ENCODE peak calls at places on chromosome 13, in eight cellular contexts. One of them, this sample, is unnamed. For H3K4me1, the result is how much of the 10 kb centered on the place peaks cover.

GRCh38 chr13:33110713-33111413 is 94.6 kb downstream of the KL start:
- DNase-seq in tibial nerve: peak
- DNase-seq in K562: no peak
- DNase-seq in body of pancreas: no peak
- DNase-seq in Peyer's patch: peak
- DNase-seq in IMR-90: peak
- DNase-seq in H1: no peak
- DNase-seq in adrenal gland: peak
- DNase-seq in this sample: peak

GRCh38 chr13:40781717-40782116 is 7.7 kb upstream of the SLC25A15 start:
- DNase-seq in tibial nerve: no peak
- DNase-seq in K562: no peak
- DNase-seq in body of pancreas: no peak
- DNase-seq in Peyer's patch: no peak
- DNase-seq in IMR-90: no peak
- DNase-seq in H1: no peak
- DNase-seq in adrenal gland: no peak
- DNase-seq in this sample: no peak

GRCh38 chr13:91142572-91142971 is 204.9 kb upstream of the MIR17HG start:
- DNase-seq in tibial nerve: no peak
- DNase-seq in K562: no peak
- DNase-seq in body of pancreas: peak
- DNase-seq in Peyer's patch: no peak
- DNase-seq in IMR-90: peak
- DNase-seq in H1: no peak
- DNase-seq in adrenal gland: no peak
- DNase-seq in this sample: no peak

GRCh38 chr13:96994030-96994848 is at the start of gene OXGR1:
- DNase-seq in tibial nerve: no peak
- DNase-seq in K562: peak
- DNase-seq in body of pancreas: peak
- DNase-seq in Peyer's patch: no peak
- DNase-seq in IMR-90: no peak
- DNase-seq in H1: no peak
- DNase-seq in adrenal gland: no peak
- DNase-seq in this sample: no peak

GRCh38 chr13:35824395-35824794 is 306.8 kb downstream of the DCLK1 start:
- DNase-seq in tibial nerve: no peak
- DNase-seq in K562: no peak
- DNase-seq in body of pancreas: no peak
- DNase-seq in Peyer's patch: no peak
- DNase-seq in IMR-90: no peak
- DNase-seq in H1: no peak
- DNase-seq in adrenal gland: no peak
- DNase-seq in this sample: no peak

GRCh38 chr13:36736119-36736726 is 62.4 kb downstream of the SERTM1 start:
- DNase-seq in tibial nerve: peak
- DNase-seq in K562: peak
- DNase-seq in body of pancreas: peak
- DNase-seq in Peyer's patch: peak
- DNase-seq in IMR-90: peak
- DNase-seq in H1: no peak
- DNase-seq in adrenal gland: peak
- DNase-seq in this sample: peak

GRCh38 chr13:101649490-101650126 is 197.1 kb downstream of the ITGBL1 start:
- DNase-seq in tibial nerve: peak
- DNase-seq in K562: no peak
- DNase-seq in body of pancreas: no peak
- DNase-seq in Peyer's patch: no peak
- DNase-seq in IMR-90: peak
- DNase-seq in H1: no peak
- DNase-seq in adrenal gland: no peak
- DNase-seq in this sample: no peak

GRCh38 chr13:39269411-39269810 is 231.2 kb downstream of the NHLRC3 start:
- DNase-seq in tibial nerve: no peak
- DNase-seq in K562: no peak
- DNase-seq in body of pancreas: no peak
- DNase-seq in Peyer's patch: no peak
- DNase-seq in IMR-90: no peak
- DNase-seq in H1: no peak
- DNase-seq in adrenal gland: no peak
- DNase-seq in this sample: no peak

GRCh38 chr13:79709526-79709925 is 228.6 kb downstream of the NDFIP2 start:
- DNase-seq in tibial nerve: no peak
- DNase-seq in K562: no peak
- DNase-seq in body of pancreas: no peak
- DNase-seq in Peyer's patch: no peak
- DNase-seq in IMR-90: peak
- DNase-seq in H1: no peak
- DNase-seq in adrenal gland: no peak
- DNase-seq in this sample: no peak

GRCh38 chr13:97445504-97446187 is 11.7 kb downstream of the RAP2A start:
- DNase-seq in tibial nerve: no peak
- DNase-seq in K562: no peak
- DNase-seq in body of pancreas: no peak
- DNase-seq in Peyer's patch: no peak
- DNase-seq in IMR-90: no peak
- DNase-seq in H1: no peak
- DNase-seq in adrenal gland: no peak
- DNase-seq in this sample: no peak

GRCh38 chr13:80109313-80109712 is 231.6 kb downstream of the SPRY2 start:
- DNase-seq in tibial nerve: no peak
- DNase-seq in K562: no peak
- DNase-seq in body of pancreas: no peak
- DNase-seq in Peyer's patch: no peak
- DNase-seq in IMR-90: no peak
- DNase-seq in H1: no peak
- DNase-seq in adrenal gland: no peak
- DNase-seq in this sample: no peak

GRCh38 chr13:102191951-102192461 is 209.8 kb downstream of the FGF14 start:
- DNase-seq in tibial nerve: no peak
- DNase-seq in K562: no peak
- DNase-seq in body of pancreas: no peak
- DNase-seq in Peyer's patch: no peak
- DNase-seq in IMR-90: peak
- DNase-seq in H1: no peak
- DNase-seq in adrenal gland: peak
- DNase-seq in this sample: no peak

GRCh38 chr13:97257800-97258799 is 36.0 kb downstream of the MBNL2 start:
- DNase-seq in tibial nerve: peak
- DNase-seq in K562: peak
- DNase-seq in body of pancreas: peak
- DNase-seq in Peyer's patch: no peak
- DNase-seq in IMR-90: peak
- DNase-seq in H1: no peak
- DNase-seq in adrenal gland: peak
- DNase-seq in this sample: no peak

GRCh38 chr13:114134944-114135610 is 2.7 kb upstream of the RASA3 start:
- DNase-seq in tibial nerve: no peak
- DNase-seq in K562: no peak
- DNase-seq in body of pancreas: peak
- DNase-seq in Peyer's patch: no peak
- DNase-seq in IMR-90: no peak
- DNase-seq in H1: no peak
- DNase-seq in adrenal gland: no peak
- DNase-seq in this sample: no peak

GRCh38 chr13:97121894-97122293 is 100.2 kb upstream of the MBNL2 start:
- DNase-seq in tibial nerve: no peak
- DNase-seq in K562: no peak
- DNase-seq in body of pancreas: no peak
- DNase-seq in Peyer's patch: no peak
- DNase-seq in IMR-90: peak
- DNase-seq in H1: no peak
- DNase-seq in adrenal gland: no peak
- DNase-seq in this sample: no peak

GRCh38 chr13:110518571-110518970 is 43.0 kb downstream of the RAB20 start:
- DNase-seq in tibial nerve: no peak
- DNase-seq in K562: peak
- DNase-seq in body of pancreas: no peak
- DNase-seq in Peyer's patch: no peak
- DNase-seq in IMR-90: no peak
- DNase-seq in H1: no peak
- DNase-seq in adrenal gland: no peak
- DNase-seq in this sample: no peak

GRCh38 chr13:35724480-35724879 is 248.0 kb upstream of the MAB21L1 start:
- DNase-seq in tibial nerve: no peak
- DNase-seq in K562: no peak
- DNase-seq in body of pancreas: no peak
- DNase-seq in Peyer's patch: no peak
- DNase-seq in IMR-90: no peak
- DNase-seq in H1: no peak
- DNase-seq in adrenal gland: no peak
- DNase-seq in this sample: no peak

GRCh38 chr13:101300531-101300930 is 115.8 kb downstream of the NALCN start:
- DNase-seq in tibial nerve: no peak
- DNase-seq in K562: no peak
- DNase-seq in body of pancreas: no peak
- DNase-seq in Peyer's patch: no peak
- DNase-seq in IMR-90: no peak
- DNase-seq in H1: no peak
- DNase-seq in adrenal gland: no peak
- DNase-seq in this sample: no peak

GRCh38 chr13:101714195-101714594 is 261.7 kb downstream of the ITGBL1 start:
- DNase-seq in tibial nerve: no peak
- DNase-seq in K562: no peak
- DNase-seq in body of pancreas: no peak
- DNase-seq in Peyer's patch: no peak
- DNase-seq in IMR-90: no peak
- DNase-seq in H1: no peak
- DNase-seq in adrenal gland: no peak
- DNase-seq in this sample: no peak

GRCh38 chr13:50073340-50073739 is 58.1 kb downstream of the KCNRG start:
- DNase-seq in tibial nerve: no peak
- DNase-seq in K562: no peak
- DNase-seq in body of pancreas: no peak
- DNase-seq in Peyer's patch: no peak
- DNase-seq in IMR-90: no peak
- DNase-seq in H1: no peak
- DNase-seq in adrenal gland: no peak
- DNase-seq in this sample: no peak
- H3K4me1 ChIP-seq in tibial nerve: under half
- H3K4me1 ChIP-seq in K562: under half
- H3K4me1 ChIP-seq in body of pancreas: under half
- H3K4me1 ChIP-seq in Peyer's patch: under half
- H3K4me1 ChIP-seq in IMR-90: under half
- H3K4me1 ChIP-seq in H1: under half
- H3K4me1 ChIP-seq in adrenal gland: half or more
- H3K4me1 ChIP-seq in this sample: under half

GRCh38 chr13:30905932-30906383 is at the start of gene MEDAG:
- DNase-seq in tibial nerve: peak
- DNase-seq in K562: no peak
- DNase-seq in body of pancreas: peak
- DNase-seq in Peyer's patch: no peak
- DNase-seq in IMR-90: peak
- DNase-seq in H1: no peak
- DNase-seq in adrenal gland: peak
- DNase-seq in this sample: peak
- TF ChIP-seq POLR2A in tibial nerve: peak
- TF ChIP-seq POLR2A in K562: no peak
- TF ChIP-seq POLR2A in body of pancreas: no peak
- TF ChIP-seq POLR2A in Peyer's patch: no peak
- TF ChIP-seq POLR2A in IMR-90: no peak
- TF ChIP-seq POLR2A in H1: no peak
- TF ChIP-seq POLR2A in adrenal gland: no peak
- TF ChIP-seq POLR2A in this sample: no peak

DNA sequence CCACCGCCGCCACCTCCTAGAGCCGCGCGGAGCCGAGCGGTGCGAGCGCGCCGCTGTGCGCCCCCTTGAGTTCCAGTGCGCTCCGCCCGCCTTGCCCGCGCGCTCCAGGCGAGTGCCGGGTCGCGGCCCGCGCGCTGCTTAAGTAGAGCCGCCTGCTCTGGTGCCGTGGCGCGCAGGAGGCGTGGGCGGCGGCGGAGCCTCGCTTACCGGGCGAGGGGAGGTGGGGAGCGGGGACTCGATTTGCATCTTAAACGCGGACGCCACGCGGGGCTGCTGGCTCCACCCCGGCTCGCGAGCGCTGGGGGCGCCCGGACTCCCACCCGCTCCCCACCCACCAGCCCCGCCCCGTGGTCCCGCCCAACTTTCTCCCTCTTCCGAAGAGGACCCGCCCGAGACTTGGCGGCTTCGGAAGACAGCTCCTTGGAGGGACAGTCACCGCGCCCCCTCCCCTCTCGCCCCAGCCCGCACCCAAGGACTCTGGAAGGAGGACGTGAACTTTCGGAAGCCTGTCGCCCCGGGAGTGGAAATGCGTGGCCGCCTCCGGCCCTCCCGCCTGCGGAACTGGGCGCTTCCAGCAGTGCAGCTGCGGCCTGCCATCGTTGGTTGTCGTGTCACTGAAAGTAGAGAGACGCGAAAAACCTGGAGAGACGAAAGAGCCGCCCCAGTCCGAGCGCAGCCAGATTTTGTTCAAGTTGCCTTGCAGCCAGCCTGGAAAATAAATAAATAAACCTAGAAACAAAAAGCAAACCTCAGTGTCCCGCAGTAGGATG is at the start of gene KCTD12:
- DNase-seq in tibial nerve: peak
- DNase-seq in K562: peak
- DNase-seq in body of pancreas: peak
- DNase-seq in Peyer's patch: peak
- DNase-seq in IMR-90: peak
- DNase-seq in H1: peak
- DNase-seq in adrenal gland: peak
- DNase-seq in this sample: peak
- H3K4me1 ChIP-seq in tibial nerve: under half
- H3K4me1 ChIP-seq in K562: under half
- H3K4me1 ChIP-seq in body of pancreas: under half
- H3K4me1 ChIP-seq in Peyer's patch: under half
- H3K4me1 ChIP-seq in IMR-90: under half
- H3K4me1 ChIP-seq in H1: under half
- H3K4me1 ChIP-seq in adrenal gland: under half
- H3K4me1 ChIP-seq in this sample: under half

GRCh38 chr13:95122063-95122462 is 179.2 kb downstream of the ABCC4 start:
- DNase-seq in tibial nerve: no peak
- DNase-seq in K562: no peak
- DNase-seq in body of pancreas: no peak
- DNase-seq in Peyer's patch: no peak
- DNase-seq in IMR-90: peak
- DNase-seq in H1: no peak
- DNase-seq in adrenal gland: no peak
- DNase-seq in this sample: no peak

GRCh38 chr13:95123726-95124125 is 177.5 kb downstream of the ABCC4 start:
- DNase-seq in tibial nerve: no peak
- DNase-seq in K562: no peak
- DNase-seq in body of pancreas: no peak
- DNase-seq in Peyer's patch: no peak
- DNase-seq in IMR-90: no peak
- DNase-seq in H1: no peak
- DNase-seq in adrenal gland: no peak
- DNase-seq in this sample: no peak

GRCh38 chr13:95128045-95128643 is 173.1 kb downstream of the ABCC4 start:
- DNase-seq in tibial nerve: no peak
- DNase-seq in K562: no peak
- DNase-seq in body of pancreas: peak
- DNase-seq in Peyer's patch: no peak
- DNase-seq in IMR-90: no peak
- DNase-seq in H1: no peak
- DNase-seq in adrenal gland: no peak
- DNase-seq in this sample: no peak

GRCh38 chr13:95121516-95121915 is 179.7 kb downstream of the ABCC4 start:
- DNase-seq in tibial nerve: no peak
- DNase-seq in K562: no peak
- DNase-seq in body of pancreas: no peak
- DNase-seq in Peyer's patch: no peak
- DNase-seq in IMR-90: no peak
- DNase-seq in H1: no peak
- DNase-seq in adrenal gland: no peak
- DNase-seq in this sample: no peak

GRCh38 chr13:95124959-95125358 is 176.3 kb downstream of the ABCC4 start:
- DNase-seq in tibial nerve: no peak
- DNase-seq in K562: no peak
- DNase-seq in body of pancreas: no peak
- DNase-seq in Peyer's patch: no peak
- DNase-seq in IMR-90: no peak
- DNase-seq in H1: no peak
- DNase-seq in adrenal gland: no peak
- DNase-seq in this sample: no peak
- TF ChIP-seq POLR2A in tibial nerve: no peak
- TF ChIP-seq POLR2A in K562: no peak
- TF ChIP-seq POLR2A in body of pancreas: no peak
- TF ChIP-seq POLR2A in Peyer's patch: no peak
- TF ChIP-seq POLR2A in IMR-90: no peak
- TF ChIP-seq POLR2A in H1: no peak
- TF ChIP-seq POLR2A in adrenal gland: no peak
- TF ChIP-seq POLR2A in this sample: no peak

This sample was measured in testis.